ENCODE peak calls at places on chromosomes 5 and 9, in five cellular contexts. G is upper lobe of right lung, V is esophagus muscularis mucosa, S is MM.1S, J is IMR-90. B is an unnamed sample.

GRCh38 chr9:31248156-31248555 is 1136.3 kb upstream of the ACO1 start:
- DNase-seq in G (no peak), V (no peak), S (no peak), J (no peak), B (no peak)

GRCh38 chr9:131417264-131418142 is 23.6 kb downstream of the PRRC2B start:
- DNase-seq in G (no peak), V (no peak), S (no peak), J (no peak), B (no peak)

GRCh38 chr9:73269430-73270101 is 117.9 kb downstream of the ANXA1 start:
- DNase-seq in G (no peak), V (no peak), S (peak), J (peak), B (no peak)

GRCh38 chr5:147673276-147673675 is 109.3 kb downstream of the JAKMIP2 start:
- DNase-seq in G (no peak), V (no peak), S (no peak), J (no peak), B (no peak)

GRCh38 chr9:123544007-123544827 is 188.2 kb downstream of the CRB2 start:
- DNase-seq in G (no peak), V (no peak), S (peak), J (peak), B (no peak)

GRCh38 chr9:18379073-18379811 is 94.7 kb upstream of the ADAMTSL1 start:
- DNase-seq in G (no peak), V (no peak), S (no peak), J (peak), B (no peak)

GRCh38 chr5:119238265-119239118 is 117.3 kb upstream of the TNFAIP8 start:
- DNase-seq in G (no peak), V (no peak), S (no peak), J (no peak), B (no peak)

GRCh38 chr5:135391123-135391868 is 7.7 kb downstream of the MACROH2A1 start:
- DNase-seq in G (no peak), V (peak), S (no peak), J (peak), B (peak)

GRCh38 chr5:140054086-140054689 is 11.1 kb upstream of the NRG2 start:
- DNase-seq in G (no peak), V (no peak), S (no peak), J (no peak), B (no peak)

GRCh38 chr9:111481885-111482636 is 2.1 kb downstream of the ECPAS start:
- DNase-seq in G (no peak), V (no peak), S (no peak), J (peak), B (no peak)

GRCh38 chr5:132458651-132459030 is 31.9 kb downstream of the IRF1 start:
- DNase-seq in G (no peak), V (no peak), S (peak), J (peak), B (no peak)

GRCh38 chr5:62341783-62342475 is 35.9 kb downstream of the KIF2A start:
- DNase-seq in G (no peak), V (no peak), S (peak), J (no peak), B (no peak)

GRCh38 chr5:35924122-35924949 is 14.1 kb downstream of the CAPSL start:
- DNase-seq in G (no peak), V (no peak), S (no peak), J (peak), B (no peak)

GRCh38 chr5:142334548-142334947 is 9.7 kb upstream of the SPRY4 start:
- DNase-seq in G (no peak), V (no peak), S (no peak), J (no peak), B (no peak)

GRCh38 chr9:98611986-98612505 is 96.7 kb downstream of the GABBR2 start:
- DNase-seq in G (no peak), V (no peak), S (no peak), J (no peak), B (no peak)

GRCh38 chr5:59583151-59583809 is 310.2 kb downstream of the PDE4D start:
- DNase-seq in G (no peak), V (no peak), S (no peak), J (no peak), B (no peak)

GRCh38 chr5:132064140-132064539 is 3.7 kb downstream of the IL3 start:
- DNase-seq in G (peak), V (no peak), S (no peak), J (no peak), B (no peak)

GRCh38 chr9:33159058-33159759 is 7.9 kb downstream of the B4GALT1 start:
- DNase-seq in G (peak), V (no peak), S (peak), J (peak), B (peak)

GRCh38 chr9:112158629-112159228 is 16.4 kb downstream of the SUSD1 start:
- DNase-seq in G (no peak), V (no peak), S (no peak), J (no peak), B (no peak)

DNA sequence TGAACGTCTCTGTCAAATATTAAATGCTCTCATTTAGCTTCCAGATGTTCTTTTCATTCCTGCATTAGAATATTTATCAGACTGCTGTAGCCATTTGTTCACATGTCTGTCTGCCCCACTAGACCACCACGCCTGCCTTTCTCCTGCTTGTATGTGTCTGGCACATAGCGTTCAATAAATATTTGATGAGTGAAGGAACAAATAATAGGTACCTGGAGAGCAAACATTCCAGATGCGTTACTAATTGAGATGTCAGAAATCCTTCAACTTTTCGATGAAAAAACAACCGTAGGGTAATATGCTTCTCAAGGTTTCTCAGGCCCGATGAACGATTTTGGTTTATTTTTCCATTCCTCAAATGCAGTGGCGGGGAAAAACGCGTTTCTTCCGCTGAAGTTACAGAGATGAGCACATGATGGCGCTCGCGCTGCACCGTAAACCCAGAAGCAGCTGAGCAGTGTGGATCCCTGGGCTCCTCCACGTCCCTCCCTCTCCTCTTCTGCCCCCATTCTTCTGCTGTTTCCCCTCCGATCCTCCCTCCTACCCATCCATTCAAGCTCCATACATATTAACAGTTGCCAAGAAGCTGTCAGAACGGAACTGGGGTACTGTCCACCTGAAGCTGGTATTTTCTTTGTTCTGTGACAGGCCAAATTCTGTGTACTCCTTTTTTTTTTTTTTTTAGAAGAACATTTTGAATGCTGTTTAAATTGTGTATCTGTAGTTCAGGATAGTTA is 245.4 kb downstream of the MPDZ start:
- DNase-seq in G (peak), V (no peak), S (peak), J (peak), B (no peak)
- H3K27ac ChIP-seq in G (peak), V (peak), S (no peak), J (no peak), B (peak)

GRCh38 chr9:137053944-137054931 is at the start of gene ENTPD2:
- DNase-seq in G (peak), V (no peak), S (peak), J (no peak), B (no peak)

GRCh38 chr9:137056739-137057407 is 3.0 kb upstream of the ENTPD2 start:
- DNase-seq in G (no peak), V (no peak), S (no peak), J (no peak), B (no peak)

GRCh38 chr9:137054932-137055384 is 1.1 kb upstream of the ENTPD2 start:
- DNase-seq in G (no peak), V (no peak), S (no peak), J (no peak), B (no peak)

GRCh38 chr9:137057545-137057944 is 3.7 kb upstream of the ENTPD2 start:
- DNase-seq in G (no peak), V (no peak), S (no peak), J (no peak), B (no peak)

GRCh38 chr9:137055385-137056364 is 1.8 kb upstream of the ENTPD2 start:
- DNase-seq in G (no peak), V (no peak), S (no peak), J (peak), B (no peak)
- H3K27ac ChIP-seq in G (no peak), V (peak), S (no peak), J (no peak), B (peak)

DNA sequence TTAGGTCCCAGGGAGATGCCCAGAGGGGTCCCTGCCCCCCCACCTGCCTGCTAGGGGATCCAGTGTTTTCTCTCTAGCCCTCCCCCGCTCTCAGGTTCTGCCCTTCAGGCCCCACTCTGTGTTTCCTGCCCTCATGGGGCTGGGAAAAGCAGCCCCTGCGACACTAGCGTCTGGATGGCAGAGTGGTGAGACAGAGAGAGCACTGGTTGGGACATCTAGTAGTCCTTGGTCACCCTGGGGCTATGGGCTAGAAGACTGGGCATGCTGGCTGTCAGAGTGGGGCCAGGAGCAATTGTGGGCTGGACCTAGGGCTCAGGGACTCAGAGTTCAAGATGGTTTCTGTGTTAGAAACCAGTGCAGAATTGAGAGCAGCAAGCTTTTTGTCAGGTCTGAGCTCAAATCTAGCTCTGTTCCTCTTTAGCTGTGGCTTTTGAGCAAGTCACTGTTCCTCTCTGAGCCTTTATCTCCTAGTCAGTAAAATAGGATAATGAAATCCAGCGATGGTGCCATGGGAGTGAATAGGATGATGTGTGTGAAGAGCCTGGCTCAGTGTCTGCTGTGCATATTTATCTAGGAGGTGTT is 39.0 kb downstream of the RGS3 start:
- DNase-seq in G (no peak), V (no peak), S (no peak), J (no peak), B (no peak)
- H3K27ac ChIP-seq in G (peak), V (peak), S (no peak), J (no peak), B (peak)

GRCh38 chr9:81069038-81069795 is 620.1 kb downstream of the TLE1 start:
- DNase-seq in G (no peak), V (no peak), S (no peak), J (no peak), B (no peak)

GRCh38 chr9:81072758-81073157 is 616.6 kb downstream of the TLE1 start:
- DNase-seq in G (no peak), V (no peak), S (no peak), J (no peak), B (no peak)

GRCh38 chr9:81070689-81071088 is 618.7 kb downstream of the TLE1 start:
- DNase-seq in G (no peak), V (no peak), S (no peak), J (no peak), B (no peak)

GRCh38 chr9:81071108-81071507 is 618.2 kb downstream of the TLE1 start:
- DNase-seq in G (no peak), V (no peak), S (no peak), J (no peak), B (no peak)

GRCh38 chr9:81069923-81070322 is 619.4 kb downstream of the TLE1 start:
- DNase-seq in G (no peak), V (no peak), S (no peak), J (peak), B (no peak)
- H3K27ac ChIP-seq in G (no peak), V (no peak), S (no peak), J (no peak), B (no peak)

GRCh38 chr5:87536365-87536764 is 123.6 kb upstream of the CCNH start:
- DNase-seq in G (no peak), V (no peak), S (no peak), J (no peak), B (no peak)

GRCh38 chr5:87541033-87541432 is 128.3 kb upstream of the CCNH start:
- DNase-seq in G (no peak), V (no peak), S (peak), J (peak), B (no peak)

GRCh38 chr5:87539839-87540238 is 127.1 kb upstream of the CCNH start:
- DNase-seq in G (no peak), V (no peak), S (no peak), J (no peak), B (no peak)

DNA sequence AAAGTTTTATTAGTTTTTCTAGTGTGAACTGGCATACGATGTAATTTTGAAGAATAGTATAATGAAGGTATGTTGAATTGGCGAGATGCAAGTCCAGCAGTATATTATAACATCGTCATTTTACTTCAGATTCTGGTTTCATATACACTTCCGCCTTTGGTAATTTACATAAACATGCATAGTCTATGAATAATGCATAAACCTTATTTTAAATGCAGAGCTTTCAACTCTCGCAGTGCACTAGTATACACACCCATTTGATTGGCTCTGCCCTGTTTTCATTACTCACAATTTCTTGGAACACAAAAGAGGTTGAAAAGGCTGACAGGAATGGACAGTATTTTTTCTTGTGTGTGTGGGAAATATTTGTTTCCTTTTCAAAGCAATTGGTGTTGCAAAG is 128.9 kb upstream of the CCNH start:
- DNase-seq in G (no peak), V (no peak), S (no peak), J (no peak), B (no peak)
- H3K27ac ChIP-seq in G (no peak), V (no peak), S (no peak), J (no peak), B (no peak)

DNA sequence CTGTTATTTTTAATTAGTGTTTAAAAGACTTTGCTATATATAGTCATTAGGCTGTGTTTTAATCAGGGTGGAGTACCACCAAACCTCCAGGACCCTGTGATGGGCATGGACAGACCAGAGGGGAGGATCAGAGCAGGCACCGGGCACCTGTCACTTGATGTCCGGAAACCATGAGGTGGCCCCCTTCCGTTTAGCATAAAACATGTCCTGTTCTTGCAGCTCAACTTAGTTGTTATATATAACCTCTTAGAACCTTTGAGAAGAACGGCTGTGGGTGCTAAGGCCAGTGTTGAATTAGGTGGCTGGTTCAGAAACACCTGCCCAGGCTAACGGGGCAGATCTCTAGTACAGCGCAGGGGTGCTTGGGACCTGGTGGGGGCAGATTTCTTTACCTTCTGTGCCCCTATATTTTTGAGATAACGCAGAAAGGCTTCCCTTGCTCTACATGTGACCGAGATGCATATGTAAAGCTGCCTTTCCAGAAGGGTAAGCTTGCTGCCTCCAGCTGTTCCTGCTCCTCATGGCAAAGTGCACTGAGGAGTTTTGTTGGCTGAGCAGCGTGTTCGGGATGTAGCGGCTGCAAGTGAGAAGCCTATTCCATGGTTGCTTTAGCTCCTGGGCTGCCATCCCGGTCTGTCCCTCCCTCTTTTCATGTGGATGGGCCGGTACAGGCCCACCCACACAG is 255.5 kb downstream of the FANCC start:
- DNase-seq in G (no peak), V (peak), S (no peak), J (no peak), B (peak)
- H3K27ac ChIP-seq in G (no peak), V (peak), S (no peak), J (no peak), B (peak)